ENCODE peak calls at places on chromosomes 6 and 20, in eight cellular contexts. One of them, this sample, is unnamed. For H3K36me3, the result is how much of the 10 kb centered on the place peaks cover.

GRCh38 chr6:54877713-54878317 is 31.2 kb downstream of the FAM83B start:
- DNase-seq in sigmoid colon: no peak
- DNase-seq in psoas muscle: no peak
- DNase-seq in PC-3: no peak
- DNase-seq in pancreas: no peak
- DNase-seq in breast epithelium: no peak
- DNase-seq in trophoblast cell: no peak
- DNase-seq in Peyer's patch: no peak
- DNase-seq in this sample: no peak

GRCh38 chr20:52490715-52491430 is 299.3 kb upstream of the ZFP64 start:
- DNase-seq in sigmoid colon: no peak
- DNase-seq in psoas muscle: no peak
- DNase-seq in PC-3: peak
- DNase-seq in pancreas: no peak
- DNase-seq in breast epithelium: no peak
- DNase-seq in trophoblast cell: peak
- DNase-seq in Peyer's patch: no peak
- DNase-seq in this sample: no peak

GRCh38 chr6:6826961-6827360 is 238.4 kb downstream of the LY86 start:
- DNase-seq in sigmoid colon: no peak
- DNase-seq in psoas muscle: no peak
- DNase-seq in PC-3: no peak
- DNase-seq in pancreas: no peak
- DNase-seq in breast epithelium: no peak
- DNase-seq in trophoblast cell: no peak
- DNase-seq in Peyer's patch: no peak
- DNase-seq in this sample: no peak

GRCh38 chr6:130778946-130779657 is 48.1 kb upstream of the SMLR1 start:
- DNase-seq in sigmoid colon: no peak
- DNase-seq in psoas muscle: no peak
- DNase-seq in PC-3: peak
- DNase-seq in pancreas: no peak
- DNase-seq in breast epithelium: no peak
- DNase-seq in trophoblast cell: no peak
- DNase-seq in Peyer's patch: no peak
- DNase-seq in this sample: no peak

GRCh38 chr6:137819740-137820139 is 47.3 kb upstream of the TNFAIP3 start:
- DNase-seq in sigmoid colon: no peak
- DNase-seq in psoas muscle: no peak
- DNase-seq in PC-3: no peak
- DNase-seq in pancreas: no peak
- DNase-seq in breast epithelium: no peak
- DNase-seq in trophoblast cell: no peak
- DNase-seq in Peyer's patch: no peak
- DNase-seq in this sample: no peak

GRCh38 chr20:59783020-59784010 is 150.1 kb downstream of the SYCP2 start:
- DNase-seq in sigmoid colon: no peak
- DNase-seq in psoas muscle: peak
- DNase-seq in PC-3: peak
- DNase-seq in pancreas: peak
- DNase-seq in breast epithelium: no peak
- DNase-seq in trophoblast cell: peak
- DNase-seq in Peyer's patch: no peak
- DNase-seq in this sample: peak

GRCh38 chr6:7086488-7086887 is 21.3 kb upstream of the RREB1 start:
- DNase-seq in sigmoid colon: no peak
- DNase-seq in psoas muscle: peak
- DNase-seq in PC-3: no peak
- DNase-seq in pancreas: no peak
- DNase-seq in breast epithelium: no peak
- DNase-seq in trophoblast cell: no peak
- DNase-seq in Peyer's patch: peak
- DNase-seq in this sample: no peak

GRCh38 chr6:169921853-169922779 is 170.7 kb downstream of the ERMARD start:
- DNase-seq in sigmoid colon: peak
- DNase-seq in psoas muscle: no peak
- DNase-seq in PC-3: no peak
- DNase-seq in pancreas: no peak
- DNase-seq in breast epithelium: no peak
- DNase-seq in trophoblast cell: no peak
- DNase-seq in Peyer's patch: no peak
- DNase-seq in this sample: no peak

GRCh38 chr6:136600818-136601217 is 50.6 kb upstream of the MAP7 start:
- DNase-seq in sigmoid colon: peak
- DNase-seq in psoas muscle: no peak
- DNase-seq in PC-3: no peak
- DNase-seq in pancreas: no peak
- DNase-seq in breast epithelium: no peak
- DNase-seq in trophoblast cell: no peak
- DNase-seq in Peyer's patch: no peak
- DNase-seq in this sample: peak

GRCh38 chr20:7147220-7147601 is 379.7 kb downstream of the BMP2 start:
- DNase-seq in sigmoid colon: no peak
- DNase-seq in psoas muscle: no peak
- DNase-seq in PC-3: no peak
- DNase-seq in pancreas: no peak
- DNase-seq in breast epithelium: no peak
- DNase-seq in trophoblast cell: no peak
- DNase-seq in Peyer's patch: no peak
- DNase-seq in this sample: no peak

GRCh38 chr6:10694302-10695085 is at the start of the genes C6orf52 and PAK1IP1:
- DNase-seq in sigmoid colon: peak
- DNase-seq in psoas muscle: peak
- DNase-seq in PC-3: peak
- DNase-seq in pancreas: peak
- DNase-seq in breast epithelium: peak
- DNase-seq in trophoblast cell: peak
- DNase-seq in Peyer's patch: peak
- DNase-seq in this sample: peak

GRCh38 chr6:10692965-10693538 is 1.4 kb downstream of the C6orf52 start:
- DNase-seq in sigmoid colon: no peak
- DNase-seq in psoas muscle: no peak
- DNase-seq in PC-3: no peak
- DNase-seq in pancreas: no peak
- DNase-seq in breast epithelium: no peak
- DNase-seq in trophoblast cell: no peak
- DNase-seq in Peyer's patch: no peak
- DNase-seq in this sample: no peak

GRCh38 chr6:10695086-10695657 is 400 bp downstream of the PAK1IP1 start:
- DNase-seq in sigmoid colon: no peak
- DNase-seq in psoas muscle: no peak
- DNase-seq in PC-3: no peak
- DNase-seq in pancreas: no peak
- DNase-seq in breast epithelium: no peak
- DNase-seq in trophoblast cell: no peak
- DNase-seq in Peyer's patch: no peak
- DNase-seq in this sample: no peak

GRCh38 chr6:10690651-10691445 is 3.6 kb downstream of the C6orf52 start:
- DNase-seq in sigmoid colon: no peak
- DNase-seq in psoas muscle: no peak
- DNase-seq in PC-3: no peak
- DNase-seq in pancreas: no peak
- DNase-seq in breast epithelium: no peak
- DNase-seq in trophoblast cell: no peak
- DNase-seq in Peyer's patch: no peak
- DNase-seq in this sample: no peak

DNA sequence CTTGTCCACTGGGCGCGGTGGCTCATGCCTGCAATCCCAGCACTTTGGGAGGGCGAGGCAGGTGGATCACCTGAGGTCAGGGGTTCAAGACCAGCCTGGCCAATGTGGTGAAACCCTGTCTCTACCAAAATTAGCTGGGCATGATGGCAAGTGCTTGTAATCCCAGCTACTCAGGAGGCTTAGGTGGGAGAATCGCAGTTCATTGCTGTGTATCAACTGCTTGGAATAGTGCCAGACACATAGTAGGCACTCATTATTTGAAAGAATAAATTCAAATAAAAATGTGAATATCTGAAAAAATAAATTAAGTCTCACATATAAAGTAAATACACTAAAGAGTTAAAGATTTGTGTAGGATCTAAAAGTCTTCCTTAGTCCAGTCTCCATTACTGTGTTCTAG is 1.9 kb downstream of the PAK1IP1 start:
- DNase-seq in sigmoid colon: no peak
- DNase-seq in psoas muscle: no peak
- DNase-seq in PC-3: no peak
- DNase-seq in pancreas: no peak
- DNase-seq in breast epithelium: no peak
- DNase-seq in trophoblast cell: no peak
- DNase-seq in Peyer's patch: no peak
- DNase-seq in this sample: no peak
- H3K4me3 ChIP-seq in sigmoid colon: no peak
- H3K4me3 ChIP-seq in psoas muscle: no peak
- H3K4me3 ChIP-seq in PC-3: peak
- H3K4me3 ChIP-seq in pancreas: no peak
- H3K4me3 ChIP-seq in breast epithelium: no peak
- H3K4me3 ChIP-seq in trophoblast cell: no peak
- H3K4me3 ChIP-seq in Peyer's patch: no peak
- H3K4me3 ChIP-seq in this sample: no peak

GRCh38 chr20:62330576-62331317 is 27.9 kb downstream of the ADRM1 start:
- DNase-seq in sigmoid colon: no peak
- DNase-seq in psoas muscle: peak
- DNase-seq in PC-3: no peak
- DNase-seq in pancreas: no peak
- DNase-seq in breast epithelium: no peak
- DNase-seq in trophoblast cell: no peak
- DNase-seq in Peyer's patch: no peak
- DNase-seq in this sample: no peak

GRCh38 chr20:62329389-62330377 is 26.9 kb downstream of the ADRM1 start:
- DNase-seq in sigmoid colon: no peak
- DNase-seq in psoas muscle: peak
- DNase-seq in PC-3: no peak
- DNase-seq in pancreas: no peak
- DNase-seq in breast epithelium: no peak
- DNase-seq in trophoblast cell: no peak
- DNase-seq in Peyer's patch: no peak
- DNase-seq in this sample: no peak

GRCh38 chr20:62327726-62328495 is 25.1 kb downstream of the ADRM1 start:
- DNase-seq in sigmoid colon: no peak
- DNase-seq in psoas muscle: peak
- DNase-seq in PC-3: no peak
- DNase-seq in pancreas: no peak
- DNase-seq in breast epithelium: no peak
- DNase-seq in trophoblast cell: no peak
- DNase-seq in Peyer's patch: no peak
- DNase-seq in this sample: no peak

GRCh38 chr20:62326959-62327725 is 24.3 kb downstream of the ADRM1 start:
- DNase-seq in sigmoid colon: no peak
- DNase-seq in psoas muscle: peak
- DNase-seq in PC-3: no peak
- DNase-seq in pancreas: no peak
- DNase-seq in breast epithelium: no peak
- DNase-seq in trophoblast cell: no peak
- DNase-seq in Peyer's patch: no peak
- DNase-seq in this sample: no peak

GRCh38 chr20:62328684-62329388 is 26.0 kb downstream of the ADRM1 start:
- DNase-seq in sigmoid colon: no peak
- DNase-seq in psoas muscle: peak
- DNase-seq in PC-3: no peak
- DNase-seq in pancreas: no peak
- DNase-seq in breast epithelium: no peak
- DNase-seq in trophoblast cell: no peak
- DNase-seq in Peyer's patch: no peak
- DNase-seq in this sample: no peak
- H3K36me3 ChIP-seq in sigmoid colon: half or more
- H3K36me3 ChIP-seq in psoas muscle: half or more
- H3K36me3 ChIP-seq in PC-3: half or more
- H3K36me3 ChIP-seq in pancreas: under half
- H3K36me3 ChIP-seq in breast epithelium: under half
- H3K36me3 ChIP-seq in trophoblast cell: half or more
- H3K36me3 ChIP-seq in Peyer's patch: under half
- H3K36me3 ChIP-seq in this sample: under half

GRCh38 chr20:11090751-11091150 is 417.0 kb upstream of the JAG1 start:
- DNase-seq in sigmoid colon: no peak
- DNase-seq in psoas muscle: no peak
- DNase-seq in PC-3: no peak
- DNase-seq in pancreas: no peak
- DNase-seq in breast epithelium: no peak
- DNase-seq in trophoblast cell: no peak
- DNase-seq in Peyer's patch: no peak
- DNase-seq in this sample: no peak

GRCh38 chr20:11094711-11095110 is 420.9 kb upstream of the JAG1 start:
- DNase-seq in sigmoid colon: no peak
- DNase-seq in psoas muscle: no peak
- DNase-seq in PC-3: no peak
- DNase-seq in pancreas: no peak
- DNase-seq in breast epithelium: no peak
- DNase-seq in trophoblast cell: no peak
- DNase-seq in Peyer's patch: no peak
- DNase-seq in this sample: no peak

GRCh38 chr20:11091496-11091895 is 417.7 kb upstream of the JAG1 start:
- DNase-seq in sigmoid colon: no peak
- DNase-seq in psoas muscle: no peak
- DNase-seq in PC-3: no peak
- DNase-seq in pancreas: no peak
- DNase-seq in breast epithelium: no peak
- DNase-seq in trophoblast cell: peak
- DNase-seq in Peyer's patch: no peak
- DNase-seq in this sample: no peak

GRCh38 chr20:11094196-11094595 is 420.4 kb upstream of the JAG1 start:
- DNase-seq in sigmoid colon: no peak
- DNase-seq in psoas muscle: no peak
- DNase-seq in PC-3: no peak
- DNase-seq in pancreas: no peak
- DNase-seq in breast epithelium: no peak
- DNase-seq in trophoblast cell: no peak
- DNase-seq in Peyer's patch: no peak
- DNase-seq in this sample: no peak

DNA sequence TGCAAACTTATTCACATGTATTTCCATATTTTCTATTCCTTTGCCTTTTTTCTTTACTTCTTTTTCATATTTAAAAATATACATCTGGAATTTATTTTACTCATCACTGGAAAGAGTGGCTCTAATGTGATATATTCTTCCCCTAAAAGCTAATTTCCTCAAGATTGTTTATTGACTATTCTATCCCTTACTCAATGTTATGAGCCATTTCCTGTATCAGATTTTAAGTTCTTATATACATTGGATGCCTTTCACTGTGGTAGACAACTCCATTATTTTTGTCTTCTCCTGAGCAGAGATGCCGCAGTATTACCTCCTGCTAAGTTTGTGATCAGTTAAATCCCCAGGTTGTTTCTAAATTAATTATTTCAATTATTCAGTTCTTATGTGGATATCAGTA is 418.4 kb upstream of the JAG1 start:
- DNase-seq in sigmoid colon: no peak
- DNase-seq in psoas muscle: no peak
- DNase-seq in PC-3: no peak
- DNase-seq in pancreas: no peak
- DNase-seq in breast epithelium: no peak
- DNase-seq in trophoblast cell: no peak
- DNase-seq in Peyer's patch: no peak
- DNase-seq in this sample: no peak
- H3K4me3 ChIP-seq in sigmoid colon: no peak
- H3K4me3 ChIP-seq in psoas muscle: no peak
- H3K4me3 ChIP-seq in PC-3: no peak
- H3K4me3 ChIP-seq in pancreas: no peak
- H3K4me3 ChIP-seq in breast epithelium: no peak
- H3K4me3 ChIP-seq in trophoblast cell: no peak
- H3K4me3 ChIP-seq in Peyer's patch: no peak
- H3K4me3 ChIP-seq in this sample: no peak

GRCh38 chr6:15499125-15499524 is 163.7 kb downstream of the DTNBP1 start:
- DNase-seq in sigmoid colon: no peak
- DNase-seq in psoas muscle: no peak
- DNase-seq in PC-3: no peak
- DNase-seq in pancreas: no peak
- DNase-seq in breast epithelium: no peak
- DNase-seq in trophoblast cell: no peak
- DNase-seq in Peyer's patch: no peak
- DNase-seq in this sample: no peak
- H3K36me3 ChIP-seq in sigmoid colon: under half
- H3K36me3 ChIP-seq in psoas muscle: under half
- H3K36me3 ChIP-seq in PC-3: under half
- H3K36me3 ChIP-seq in pancreas: under half
- H3K36me3 ChIP-seq in breast epithelium: under half
- H3K36me3 ChIP-seq in trophoblast cell: under half
- H3K36me3 ChIP-seq in Peyer's patch: under half
- H3K36me3 ChIP-seq in this sample: under half